ENCODE peak calls at places on chromosomes 6 and 20, in five cellular contexts. V, J, K, C and E are unnamed samples.

GRCh38 chr6:4316867-4317400 is 181.6 kb upstream of the ECI2 start:
- DNase-seq in V (no peak), J (no peak), K (peak), C (no peak), E (no peak)

GRCh38 chr6:127225497-127225896 is 41.2 kb upstream of the RNF146 start:
- DNase-seq in V (no peak), J (no peak), K (no peak), C (no peak), E (no peak)

GRCh38 chr6:17086469-17086868 is 15.4 kb upstream of the STMND1 start:
- DNase-seq in V (no peak), J (peak), K (peak), C (peak), E (no peak)

GRCh38 chr20:8464368-8464767 is 332.3 kb downstream of the PLCB1 start:
- DNase-seq in V (no peak), J (no peak), K (peak), C (no peak), E (no peak)

GRCh38 chr6:10837009-10837691 is 1.2 kb downstream of the MAK start:
- DNase-seq in V (no peak), J (no peak), K (peak), C (no peak), E (no peak)

GRCh38 chr20:41038878-41039404 is 10.3 kb downstream of the TOP1 start:
- DNase-seq in V (no peak), J (no peak), K (no peak), C (no peak), E (no peak)

GRCh38 chr6:30102701-30103629 is 9.9 kb downstream of the TRIM31 start:
- DNase-seq in V (peak), J (peak), K (peak), C (peak), E (no peak)

GRCh38 chr20:64110411-64111068 is 3.2 kb upstream of the NPBWR2 start:
- DNase-seq in V (peak), J (no peak), K (no peak), C (no peak), E (no peak)

GRCh38 chr20:58103961-58104360 is 124.5 kb downstream of the ANKRD60 start:
- DNase-seq in V (no peak), J (no peak), K (no peak), C (no peak), E (no peak)

GRCh38 chr6:167546611-167547327 is 221.9 kb downstream of the TTLL2 start:
- DNase-seq in V (no peak), J (no peak), K (no peak), C (no peak), E (no peak)

GRCh38 chr6:33313709-33314514 is at the start of gene TAPBP:
- DNase-seq in V (peak), J (peak), K (peak), C (peak), E (no peak)

GRCh38 chr6:157552171-157552747 is 171.3 kb downstream of the ZDHHC14 start:
- DNase-seq in V (no peak), J (no peak), K (no peak), C (no peak), E (no peak)

GRCh38 chr6:168501561-168501960 is 60.6 kb downstream of the SMOC2 start:
- DNase-seq in V (no peak), J (no peak), K (no peak), C (no peak), E (no peak)

GRCh38 chr20:36483919-36484808 is 57.2 kb upstream of the MYL9 start:
- DNase-seq in V (no peak), J (no peak), K (peak), C (no peak), E (no peak)

GRCh38 chr20:43766395-43766794 is 39.6 kb upstream of the GTSF1L start:
- DNase-seq in V (no peak), J (no peak), K (no peak), C (peak), E (peak)

GRCh38 chr6:16044211-16044643 is 84.7 kb upstream of the MYLIP start:
- DNase-seq in V (no peak), J (no peak), K (no peak), C (no peak), E (no peak)

GRCh38 chr6:111723412-111723970 is 117.8 kb upstream of the TRAF3IP2 start:
- DNase-seq in V (no peak), J (no peak), K (peak), C (no peak), E (no peak)

GRCh38 chr6:29531668-29532067 is 27.9 kb downstream of the UBD start:
- DNase-seq in V (no peak), J (no peak), K (peak), C (no peak), E (no peak)

GRCh38 chr6:6283747-6284146 is 36.7 kb downstream of the F13A1 start:
- DNase-seq in V (no peak), J (peak), K (no peak), C (no peak), E (no peak)

GRCh38 chr6:109062756-109063352 is 31.8 kb downstream of the SESN1 start:
- DNase-seq in V (no peak), J (no peak), K (no peak), C (no peak), E (no peak)

GRCh38 chr6:74248966-74249365 is 553.0 kb downstream of the CD109 start:
- DNase-seq in V (no peak), J (no peak), K (no peak), C (no peak), E (no peak)

GRCh38 chr6:43199912-43200311 is 17.9 kb downstream of the CUL9 start:
- DNase-seq in V (peak), J (no peak), K (no peak), C (no peak), E (no peak)

GRCh38 chr6:17930321-17930993 is 57.0 kb downstream of the KIF13A start:
- DNase-seq in V (no peak), J (no peak), K (no peak), C (no peak), E (no peak)

GRCh38 chr20:59123011-59123676 is 40.5 kb upstream of the ZNF831 start:
- DNase-seq in V (no peak), J (no peak), K (no peak), C (no peak), E (no peak)

GRCh38 chr20:23146111-23146640 is 60.1 kb upstream of the CD93 start:
- DNase-seq in V (peak), J (no peak), K (no peak), C (no peak), E (no peak)

GRCh38 chr6:155782739-155783459 is 327.3 kb upstream of the NOX3 start:
- DNase-seq in V (no peak), J (no peak), K (no peak), C (no peak), E (no peak)

GRCh38 chr20:2006452-2007381 is 12.9 kb upstream of the PDYN start:
- DNase-seq in V (no peak), J (peak), K (peak), C (peak), E (no peak)